ENCODE peak calls at places on chromosome 14, in four cellular contexts. P is HCT116, E is HepG2, C is K562. W is an unnamed sample.

GRCh38 chr14:77011226-77011762 is 17.2 kb downstream of the IRF2BPL start:
- DNase-seq in E (no peak), P (no peak), C (no peak), W (no peak)

GRCh38 chr14:77618381-77618780 is 1.9 kb upstream of the SPTLC2 start:
- DNase-seq in P (no peak), C (no peak), E (no peak), W (no peak)

GRCh38 chr14:88559852-88560251 is 3.0 kb upstream of the ZC3H14 start:
- DNase-seq in P (no peak), E (peak; percentile 53), C (no peak), W (no peak)

GRCh38 chr14:35390577-35391387 is 13.8 kb downstream of the NFKBIA start:
- DNase-seq in C (peak; percentile 67), E (no peak), P (no peak), W (no peak)

GRCh38 chr14:55026793-55027560 is at the start of the genes SOCS4 and WDHD1:
- DNase-seq in C (peak; percentile 92), E (peak; percentile 89), P (peak; percentile 84), W (peak; percentile 61)

GRCh38 chr14:96098309-96098998 is 59.3 kb downstream of the C14orf132 start:
- DNase-seq in C (peak; percentile 21), P (peak; percentile 64), E (peak; percentile 36), W (peak; percentile 15)

GRCh38 chr14:36315159-36315853 is 5.1 kb downstream of the MBIP start:
- DNase-seq in C (no peak), E (no peak), P (no peak), W (no peak)

GRCh38 chr14:74008843-74009499 is 10.1 kb downstream of the ENTPD5 start:
- DNase-seq in P (no peak), E (no peak), C (no peak), W (no peak)

GRCh38 chr14:86943391-86944365 is 1049.3 kb downstream of the GALC start:
- DNase-seq in P (no peak), E (no peak), C (no peak), W (no peak)

GRCh38 chr14:55749201-55749812 is 169.3 kb downstream of the KTN1 start:
- DNase-seq in E (no peak), P (no peak), C (no peak), W (no peak)

GRCh38 chr14:103879570-103880333 is 32.4 kb upstream of the PPP1R13B start:
- DNase-seq in E (peak; percentile 97), P (no peak), C (peak; percentile 17), W (no peak)

GRCh38 chr14:103501921-103502669 is 20.5 kb downstream of the CKB start:
- DNase-seq in P (no peak), E (no peak), C (no peak), W (no peak)

GRCh38 chr14:99755629-99756603 is 37.3 kb upstream of the EML1 start:
- DNase-seq in C (no peak), E (peak; percentile 24), P (no peak), W (peak; percentile 58)

GRCh38 chr14:77186911-77187648 is 5.5 kb downstream of the TMEM63C start:
- DNase-seq in P (peak; percentile 27), C (no peak), E (no peak), W (no peak)

GRCh38 chr14:100658514-100658886 is 68.2 kb upstream of the DLK1 start:
- DNase-seq in E (peak; percentile 54), P (no peak), C (peak; percentile 35), W (no peak)

GRCh38 chr14:97977711-97978261 is 1180.6 kb downstream of the VRK1 start:
- DNase-seq in E (no peak), C (no peak), P (no peak), W (no peak)

GRCh38 chr14:71165121-71165574 is 257.9 kb downstream of the PCNX1 start:
- DNase-seq in C (no peak), P (no peak), E (no peak), W (no peak)

GRCh38 chr14:22715186-22715812 is 51.2 kb upstream of the OXA1L start:
- DNase-seq in P (no peak), C (peak; percentile 65), E (no peak), W (no peak)

GRCh38 chr14:102209224-102209966 is 69.7 kb downstream of the WDR20 start:
- DNase-seq in E (peak; percentile 58), C (no peak), P (no peak), W (no peak)

GRCh38 chr14:93964281-93964680 is 12.1 kb downstream of the ASB2 start:
- DNase-seq in C (no peak), P (no peak), E (no peak), W (no peak)

GRCh38 chr14:67166450-67166853 is 22.8 kb upstream of the GARIN2 start:
- DNase-seq in C (peak; percentile 19), E (no peak), P (peak; percentile 24), W (peak; percentile 25)

GRCh38 chr14:60651936-60652673 is 2.8 kb upstream of the SIX1 start:
- DNase-seq in P (no peak), C (no peak), E (no peak), W (no peak)

GRCh38 chr14:39060818-39061437 is 42.1 kb downstream of the SEC23A start:
- DNase-seq in C (no peak), E (no peak), P (no peak), W (no peak)

GRCh38 chr14:39050389-39050788 is 52.6 kb downstream of the SEC23A start:
- DNase-seq in E (no peak), C (no peak), P (no peak), W (no peak)

GRCh38 chr14:39055786-39056474 is 47.1 kb downstream of the SEC23A start:
- DNase-seq in C (no peak), E (no peak), P (peak; percentile 12), W (no peak)
- TF ChIP-seq TCF7L2 in C (no peak), E (no peak), P (no peak), W (no peak)

GRCh38 chr14:64763089-64763782 is 59.0 kb downstream of the PLEKHG3 start:
- DNase-seq in P (no peak), E (no peak), C (no peak), W (no peak)
- H3K4me1 ChIP-seq in P (peaks cover 71% of the 10 kb centered on the region), E (peaks cover 30% of the 10 kb centered on the region), C (peaks cover 12% of the 10 kb centered on the region), W (peaks cover 3% of the 10 kb centered on the region)

DNA sequence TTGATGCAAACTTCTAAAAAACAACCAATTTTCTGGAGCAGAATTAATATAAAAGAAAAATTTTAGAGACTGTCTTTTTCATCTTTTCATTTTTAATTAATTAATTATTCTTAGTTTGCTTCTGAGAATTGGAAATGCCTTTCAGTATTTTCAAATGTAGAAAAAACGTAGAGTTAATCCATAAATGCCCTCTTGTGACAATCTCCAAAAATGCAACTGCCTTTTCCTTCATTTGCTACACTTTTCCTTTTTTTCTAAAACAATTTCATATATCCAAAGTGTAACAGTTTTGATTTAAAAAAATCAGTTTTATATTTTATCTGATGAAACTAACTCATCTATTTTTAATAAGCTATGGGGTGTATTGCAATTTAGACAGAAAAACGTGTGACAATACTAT is 409.3 kb downstream of the PRKD1 start:
- DNase-seq in E (no peak), C (no peak), P (no peak), W (no peak)
- TF ChIP-seq TCF7L2 in E (no peak), C (no peak), P (no peak), W (no peak)

DNA sequence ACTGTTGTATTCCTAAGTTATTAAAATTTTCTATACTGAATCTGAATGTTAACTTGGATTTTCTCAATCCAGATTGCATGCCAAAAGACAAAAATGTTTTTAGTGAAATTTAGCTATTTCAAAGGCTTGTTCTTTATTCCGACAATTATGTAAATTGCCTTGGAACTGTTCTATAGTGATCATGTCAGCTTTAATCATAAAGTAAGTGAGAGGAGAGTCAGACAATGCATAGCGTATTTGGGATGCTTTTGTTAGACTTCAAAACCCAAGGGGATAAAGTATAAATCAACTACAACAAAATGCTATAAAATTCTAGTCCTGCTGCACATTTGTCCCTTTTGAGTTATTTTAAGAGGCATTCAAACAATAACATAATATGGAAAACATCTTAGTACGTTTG is 11.3 kb downstream of the RTRAF start:
- DNase-seq in C (no peak), P (no peak), E (no peak), W (no peak)
- H3K4me1 ChIP-seq in C (no peaks in the 10 kb centered on the region), P (no peaks in the 10 kb centered on the region), E (no peaks in the 10 kb centered on the region), W (no peaks in the 10 kb centered on the region)

DNA sequence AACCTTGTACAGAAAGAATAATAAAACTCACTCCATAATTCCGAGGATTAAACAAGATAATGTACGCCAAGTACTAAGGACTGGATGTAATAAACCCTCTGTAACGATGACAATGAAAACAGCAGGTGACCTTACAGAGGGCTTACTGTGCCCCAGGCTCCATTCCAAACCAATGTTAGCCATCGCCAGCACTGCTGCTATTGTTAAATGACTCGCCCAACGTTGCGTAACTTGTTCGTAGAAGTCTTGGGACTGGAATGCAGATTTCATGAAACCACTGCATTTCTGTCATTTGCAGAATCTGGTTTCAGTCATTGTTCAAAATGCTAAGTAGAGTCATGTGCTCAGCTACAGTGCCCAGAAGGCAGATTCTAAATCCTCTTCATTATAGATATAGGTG is 728 bp upstream of the STON2 start:
- DNase-seq in E (no peak), P (peak; percentile 54), C (no peak), W (no peak)
- TF ChIP-seq TCF7L2 in E (no peak), P (no peak), C (no peak), W (no peak)